ENCODE peak calls at places on chromosomes 12 and 14, in seven cellular contexts. M is HCT116, P is H1, N is K562, H is Panc1, R is GM12878, G is SK-N-SH. J is an unnamed sample.

GRCh38 chr14:52835122-52835903 is 43.9 kb upstream of the GNPNAT1 start:
- DNase-seq in M (peak; percentile 57), P (no peak), N (peak; percentile 40), H (no peak), R (no peak), G (peak; percentile 63), J (no peak)

GRCh38 chr14:98932436-98933325 is 339.3 kb downstream of the BCL11B start:
- DNase-seq in M (no peak), P (no peak), N (no peak), H (no peak), R (no peak), G (no peak), J (no peak)

GRCh38 chr12:124542021-124542941 is 25.1 kb downstream of the NCOR2 start:
- DNase-seq in M (no peak), P (no peak), N (no peak), H (no peak), R (no peak), G (no peak), J (no peak)

GRCh38 chr12:47982311-47982710 is 18.9 kb downstream of the TMEM106C start:
- DNase-seq in M (no peak), P (no peak), N (no peak), H (no peak), R (no peak), G (no peak), J (no peak)

GRCh38 chr14:55697358-55697985 is 117.5 kb downstream of the KTN1 start:
- DNase-seq in M (no peak), P (no peak), N (no peak), H (no peak), R (no peak), G (no peak), J (no peak)

GRCh38 chr12:114682920-114683708 is 861 bp downstream of the TBX3 start:
- DNase-seq in M (no peak), P (peak; percentile 78), N (no peak), H (no peak), R (no peak), G (no peak), J (no peak)

GRCh38 chr12:53613821-53614220 is 12.4 kb downstream of the ATF7 start:
- DNase-seq in M (no peak), P (no peak), N (no peak), H (no peak), R (no peak), G (no peak), J (no peak)

GRCh38 chr12:56213878-56214277 is 7.8 kb downstream of the RNF41 start:
- DNase-seq in M (no peak), P (no peak), N (no peak), H (no peak), R (no peak), G (no peak), J (no peak)

GRCh38 chr14:76129851-76130576 is 21.7 kb upstream of the GPATCH2L start:
- DNase-seq in M (no peak), P (no peak), N (no peak), H (no peak), R (no peak), G (no peak), J (no peak)

GRCh38 chr12:116381744-116382455 is 104.4 kb upstream of the MED13L start:
- DNase-seq in M (no peak), P (peak; percentile 65), N (no peak), H (no peak), R (no peak), G (no peak), J (no peak)

GRCh38 chr14:101288436-101289229 is 272.7 kb upstream of the DIO3 start:
- DNase-seq in M (no peak), P (no peak), N (no peak), H (no peak), R (no peak), G (no peak), J (peak; percentile 99)

GRCh38 chr12:114069507-114069906 is 103.4 kb upstream of the RBM19 start:
- DNase-seq in M (no peak), P (no peak), N (no peak), H (no peak), R (no peak), G (no peak), J (no peak)

GRCh38 chr14:55899531-55899930 is 218.7 kb upstream of the PELI2 start:
- DNase-seq in M (no peak), P (no peak), N (no peak), H (no peak), R (no peak), G (no peak), J (no peak)

DNA sequence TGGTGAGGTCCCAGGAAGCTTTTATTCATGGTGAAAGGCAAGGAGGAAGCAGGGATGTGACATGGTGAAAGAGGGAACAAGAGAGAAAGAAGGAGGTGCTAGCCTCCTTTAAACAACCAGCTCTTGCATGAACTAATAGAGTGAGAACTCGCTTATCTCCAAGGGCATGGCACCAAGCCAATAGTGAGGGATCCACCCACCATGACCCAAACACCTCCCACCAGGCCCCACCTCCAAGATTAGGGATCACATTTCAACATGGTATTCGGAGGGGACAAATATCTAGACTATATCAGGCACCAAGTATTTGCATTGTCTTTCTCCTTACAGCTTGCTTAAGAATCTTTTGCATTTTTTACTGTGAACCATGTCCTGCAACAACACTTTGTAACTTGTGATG is 91.9 kb upstream of the DHRS4 start:
- DNase-seq in M (no peak), P (no peak), N (peak; percentile 65), H (no peak), R (no peak), G (no peak), J (peak; percentile 46)
- TF ChIP-seq SIN3A in M (no peak), P (no peak), N (no peak), H (no peak), R (no peak), G (no peak), J (no peak)

DNA sequence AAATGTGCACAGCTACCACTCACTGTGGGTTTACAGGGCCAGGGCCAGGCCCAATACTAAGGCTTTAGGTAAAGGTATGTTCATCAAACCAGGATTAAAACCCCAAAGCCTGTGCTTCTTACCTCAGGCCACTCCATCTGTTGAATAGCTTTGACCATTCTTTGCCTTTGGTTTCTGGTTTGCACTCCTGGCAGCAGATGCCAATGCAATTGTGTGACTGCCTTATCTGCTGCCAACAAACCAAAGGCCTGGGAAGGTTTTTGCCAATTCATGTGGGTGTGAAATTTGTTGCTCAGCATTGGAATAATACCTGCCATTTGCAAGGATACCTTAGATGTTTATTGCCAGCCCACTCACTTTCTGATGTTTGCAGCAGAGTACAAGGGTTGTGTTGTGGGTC is 221.6 kb downstream of the C12orf75 start:
- DNase-seq in M (no peak), P (no peak), N (no peak), H (no peak), R (no peak), G (no peak), J (no peak)
- TF ChIP-seq SIN3A in M (no peak), P (no peak), N (no peak), H (no peak), R (no peak), G (no peak), J (no peak)

DNA sequence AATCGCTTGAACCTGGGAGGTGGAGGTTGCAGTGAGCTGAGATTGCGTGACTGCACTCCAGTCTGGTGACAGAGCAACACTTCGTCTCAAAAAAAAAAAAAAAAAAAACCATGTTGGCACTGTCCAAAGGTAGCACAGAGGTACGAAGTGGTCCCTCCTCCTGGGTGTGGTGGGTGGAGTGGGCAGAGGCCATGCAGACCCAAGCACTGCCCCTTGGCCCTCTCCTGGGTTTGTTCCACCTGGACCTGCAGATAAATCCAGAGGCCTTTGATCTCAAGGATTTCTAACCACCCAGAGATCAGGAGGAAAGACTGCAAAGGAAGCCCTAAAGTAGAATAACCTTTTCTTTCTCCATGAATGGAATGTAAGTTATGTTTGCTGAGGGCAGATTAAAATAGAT is 8.7 kb upstream of the GALNT6 start:
- DNase-seq in M (no peak), P (no peak), N (no peak), H (no peak), R (no peak), G (no peak), J (peak; percentile 35)
- TF ChIP-seq SIN3A in M (no peak), P (no peak), N (no peak), H (no peak), R (no peak), G (no peak), J (no peak)

GRCh38 chr14:51473808-51474207 is 177.9 kb upstream of the FRMD6 start:
- DNase-seq in M (no peak), P (no peak), N (no peak), H (no peak), R (no peak), G (no peak), J (no peak)
- TF ChIP-seq SIN3A in M (no peak), P (no peak), N (no peak), H (no peak), R (no peak), G (no peak), J (no peak)

GRCh38 chr14:20606190-20606901 is 15.2 kb upstream of the RNASE12 start:
- DNase-seq in M (no peak), P (peak; percentile 72), N (peak; percentile 66), H (no peak), R (no peak), G (peak; percentile 34), J (peak; percentile 79)
- TF ChIP-seq SIN3A in M (no peak), P (no peak), N (no peak), H (no peak), R (no peak), G (no peak), J (peak; percentile 24)

DNA sequence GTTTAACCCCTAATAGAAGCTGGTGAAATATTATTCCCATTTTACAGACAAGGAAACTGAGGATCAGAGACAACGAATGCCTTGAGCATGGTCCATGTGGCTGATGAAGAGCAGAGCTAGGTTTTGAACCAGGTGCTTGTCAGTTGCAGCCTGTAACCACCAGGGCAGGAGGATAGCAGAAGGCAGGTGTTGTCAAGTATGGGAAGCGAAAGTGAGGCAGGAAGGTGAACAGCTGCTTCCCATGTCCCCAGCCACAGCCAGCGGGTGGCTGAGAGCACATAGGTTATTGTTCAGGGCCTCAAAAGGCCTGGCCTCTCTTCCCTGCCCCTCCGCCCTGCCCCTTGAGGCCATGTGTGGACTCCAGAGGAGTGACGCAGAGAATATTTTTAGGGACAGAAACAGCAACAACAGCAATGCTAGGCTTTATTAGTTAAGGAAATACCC is 39.6 kb downstream of the IQSEC3 start:
- DNase-seq in M (peak; percentile 7), P (no peak), N (peak; percentile 41), H (no peak), R (peak; percentile 68), G (no peak), J (peak; percentile 17)
- TF ChIP-seq SIN3A in M (no peak), P (no peak), N (no peak), H (no peak), R (no peak), G (no peak), J (no peak)